ENCODE peak calls at places on chromosome 20, in nine cellular contexts. Y, C, N, J, G, H, V, K and B are unnamed samples.

GRCh38 chr20:49385471-49385870 is 97.0 kb downstream of the KCNB1 start:
- DNase-seq in Y (peak), C (no peak), N (no peak), J (no peak), G (peak), H (peak), V (no peak), K (no peak), B (peak)

GRCh38 chr20:21183722-21184121 is 57.8 kb downstream of the KIZ start:
- DNase-seq in Y (no peak), C (no peak), N (no peak), J (no peak), G (peak), H (no peak), V (no peak), K (no peak), B (no peak)

GRCh38 chr20:32451340-32451681 is 93.2 kb downstream of the ASXL1 start:
- DNase-seq in Y (no peak), C (no peak), N (no peak), J (no peak), G (no peak), H (no peak), V (no peak), K (no peak), B (no peak)

GRCh38 chr20:2799688-2800589 is 488 bp downstream of the CPXM1 start:
- DNase-seq in Y (no peak), C (no peak), N (no peak), J (no peak), G (peak), H (no peak), V (no peak), K (no peak), B (no peak)

GRCh38 chr20:34632870-34633452 is 43.9 kb downstream of the PIGU start:
- DNase-seq in Y (no peak), C (no peak), N (no peak), J (no peak), G (no peak), H (no peak), V (no peak), K (no peak), B (no peak)

GRCh38 chr20:58523072-58523681 is 8.0 kb upstream of the APCDD1L start:
- DNase-seq in Y (no peak), C (no peak), N (no peak), J (no peak), G (no peak), H (peak), V (no peak), K (peak), B (no peak)

GRCh38 chr20:19336601-19337000 is 124.2 kb downstream of the SLC24A3 start:
- DNase-seq in Y (no peak), C (no peak), N (no peak), J (no peak), G (no peak), H (no peak), V (no peak), K (no peak), B (no peak)

GRCh38 chr20:45968801-45969711 is 2.9 kb downstream of the ZNF335 start:
- DNase-seq in Y (no peak), C (no peak), N (no peak), J (no peak), G (no peak), H (no peak), V (no peak), K (no peak), B (no peak)

GRCh38 chr20:47927944-47928343 is 142.7 kb upstream of the SULF2 start:
- DNase-seq in Y (no peak), C (no peak), N (no peak), J (no peak), G (no peak), H (no peak), V (no peak), K (no peak), B (no peak)

GRCh38 chr20:63573739-63574131 is 304 bp downstream of the HELZ2 start:
- DNase-seq in Y (no peak), C (no peak), N (no peak), J (no peak), G (no peak), H (no peak), V (no peak), K (no peak), B (no peak)

GRCh38 chr20:21191839-21192238 is 66.0 kb downstream of the KIZ start:
- DNase-seq in Y (no peak), C (no peak), N (no peak), J (no peak), G (no peak), H (no peak), V (no peak), K (peak), B (no peak)

GRCh38 chr20:48658505-48658904 is 169.3 kb downstream of the PREX1 start:
- DNase-seq in Y (no peak), C (no peak), N (no peak), J (no peak), G (no peak), H (no peak), V (no peak), K (no peak), B (no peak)

GRCh38 chr20:1415667-1416468 is 23.0 kb upstream of the FKBP1A start:
- DNase-seq in Y (peak), C (no peak), N (no peak), J (no peak), G (peak), H (no peak), V (no peak), K (no peak), B (peak)

GRCh38 chr20:62372042-62372993 is 5.2 kb upstream of the LAMA5 start:
- DNase-seq in Y (no peak), C (no peak), N (no peak), J (no peak), G (no peak), H (no peak), V (no peak), K (no peak), B (no peak)

GRCh38 chr20:32516985-32517873 is 67.9 kb downstream of the NOL4L start:
- DNase-seq in Y (no peak), C (no peak), N (peak), J (no peak), G (no peak), H (no peak), V (no peak), K (no peak), B (no peak)

GRCh38 chr20:3729811-3730550 is 2.5 kb upstream of the HSPA12B start:
- DNase-seq in Y (no peak), C (no peak), N (no peak), J (no peak), G (no peak), H (no peak), V (no peak), K (no peak), B (no peak)

GRCh38 chr20:11921326-11921725 is 3.6 kb downstream of the BTBD3 start:
- DNase-seq in Y (no peak), C (no peak), N (no peak), J (no peak), G (no peak), H (no peak), V (no peak), K (no peak), B (no peak)

GRCh38 chr20:63626424-63627128 is at the start of gene GMEB2:
- DNase-seq in Y (peak), C (peak), N (peak), J (peak), G (peak), H (no peak), V (peak), K (no peak), B (peak)

GRCh38 chr20:44166008-44166407 is 21.0 kb downstream of the JPH2 start:
- DNase-seq in Y (no peak), C (no peak), N (no peak), J (no peak), G (peak), H (no peak), V (no peak), K (no peak), B (no peak)

GRCh38 chr20:41299899-41300298 is 17.6 kb downstream of the ZHX3 start:
- DNase-seq in Y (no peak), C (no peak), N (no peak), J (no peak), G (peak), H (no peak), V (no peak), K (no peak), B (no peak)

GRCh38 chr20:63014710-63015109 is 7.9 kb upstream of the BHLHE23 start:
- DNase-seq in Y (no peak), C (no peak), N (no peak), J (no peak), G (no peak), H (peak), V (no peak), K (peak), B (no peak)

GRCh38 chr20:17642404-17643269 is 39.4 kb downstream of the RRBP1 start:
- DNase-seq in Y (no peak), C (no peak), N (no peak), J (peak), G (no peak), H (no peak), V (no peak), K (no peak), B (no peak)

GRCh38 chr20:4014031-4014474 is 1.3 kb downstream of the RNF24 start:
- DNase-seq in Y (peak), C (no peak), N (peak), J (no peak), G (peak), H (no peak), V (no peak), K (no peak), B (peak)

GRCh38 chr20:24497851-24498250 is 28.4 kb downstream of the SYNDIG1 start:
- DNase-seq in Y (no peak), C (no peak), N (no peak), J (no peak), G (no peak), H (no peak), V (no peak), K (no peak), B (no peak)

GRCh38 chr20:10454135-10454750 is 19.1 kb downstream of the SLX4IP start:
- DNase-seq in Y (no peak), C (no peak), N (no peak), J (no peak), G (no peak), H (peak), V (no peak), K (no peak), B (no peak)

GRCh38 chr20:40982415-40983145 is 46.0 kb upstream of the TOP1 start:
- DNase-seq in Y (no peak), C (no peak), N (no peak), J (no peak), G (no peak), H (no peak), V (no peak), K (no peak), B (no peak)

GRCh38 chr20:59455392-59456341 is 148.7 kb upstream of the PHACTR3 start:
- DNase-seq in Y (peak), C (no peak), N (no peak), J (peak), G (peak), H (no peak), V (no peak), K (peak), B (peak)

GRCh38 chr20:64121586-64121985 is 14.2 kb upstream of the NPBWR2 start:
- DNase-seq in Y (no peak), C (no peak), N (no peak), J (peak), G (no peak), H (no peak), V (no peak), K (no peak), B (no peak)

GRCh38 chr20:31602779-31603441 is 2.2 kb upstream of the ID1 start:
- DNase-seq in Y (no peak), C (peak), N (no peak), J (no peak), G (peak), H (no peak), V (no peak), K (no peak), B (peak)

GRCh38 chr20:17882834-17883591 is 85.6 kb downstream of the SNX5 start:
- DNase-seq in Y (no peak), C (no peak), N (no peak), J (no peak), G (no peak), H (no peak), V (no peak), K (no peak), B (no peak)

GRCh38 chr20:36818185-36818584 is 44.6 kb upstream of the DSN1 start:
- DNase-seq in Y (no peak), C (no peak), N (no peak), J (no peak), G (no peak), H (no peak), V (no peak), K (no peak), B (no peak)